ENCODE peak calls at places on chromosomes 3 and 15, in eight cellular contexts. One of them, this sample, is unnamed.

GRCh38 chr3:172140499-172141391 is 101.4 kb downstream of the FNDC3B start:
- DNase-seq in activated T-helper 2 cell treated with anti-CD3 and anti-CD28 coated beads, Interferon-gamma antibody, Interleukin-2, Interleukin-4, amounts not matched to agents 10 μg/mL and 5 μg/mL and 100 μg/mL, durations not matched to agents 14 hours and 24 hours and 36 hours: no peak
- DNase-seq in stimulated activated effector memory CD8-positive, alpha-beta T cell treated with anti-CD3 and anti-CD28 coated beads, Interleukin-12 subunit alpha, Interleukin-12 subunit beta, amount 100 ng/mL, for 72 hours: no peak
- DNase-seq in NCI-H510A treated with DMSO at 0.1 percent for 48 hours: no peak
- DNase-seq in PC-3: peak
- DNase-seq in GM23248: peak
- DNase-seq in stimulated activated naive CD8-positive, alpha-beta T cell treated with anti-CD3 and anti-CD28 coated beads, Interleukin-15, Interleukin-2, amounts not matched to agents 100 U/mL and 50 U/mL, for 24 hours: no peak
- DNase-seq in nephron progenitor cell: no peak
- DNase-seq in this sample: peak

GRCh38 chr3:95654567-95655362 is 1159.6 kb upstream of the EPHA6 start:
- DNase-seq in activated T-helper 2 cell treated with anti-CD3 and anti-CD28 coated beads, Interferon-gamma antibody, Interleukin-2, Interleukin-4, amounts not matched to agents 10 μg/mL and 5 μg/mL and 100 μg/mL, durations not matched to agents 14 hours and 24 hours and 36 hours: no peak
- DNase-seq in stimulated activated effector memory CD8-positive, alpha-beta T cell treated with anti-CD3 and anti-CD28 coated beads, Interleukin-12 subunit alpha, Interleukin-12 subunit beta, amount 100 ng/mL, for 72 hours: no peak
- DNase-seq in NCI-H510A treated with DMSO at 0.1 percent for 48 hours: peak
- DNase-seq in PC-3: no peak
- DNase-seq in GM23248: no peak
- DNase-seq in stimulated activated naive CD8-positive, alpha-beta T cell treated with anti-CD3 and anti-CD28 coated beads, Interleukin-15, Interleukin-2, amounts not matched to agents 100 U/mL and 50 U/mL, for 24 hours: no peak
- DNase-seq in nephron progenitor cell: no peak
- DNase-seq in this sample: peak

GRCh38 chr15:71752604-71753289 is 57.6 kb upstream of the NR2E3 start:
- DNase-seq in activated T-helper 2 cell treated with anti-CD3 and anti-CD28 coated beads, Interferon-gamma antibody, Interleukin-2, Interleukin-4, amounts not matched to agents 10 μg/mL and 5 μg/mL and 100 μg/mL, durations not matched to agents 14 hours and 24 hours and 36 hours: no peak
- DNase-seq in stimulated activated effector memory CD8-positive, alpha-beta T cell treated with anti-CD3 and anti-CD28 coated beads, Interleukin-12 subunit alpha, Interleukin-12 subunit beta, amount 100 ng/mL, for 72 hours: no peak
- DNase-seq in NCI-H510A treated with DMSO at 0.1 percent for 48 hours: peak
- DNase-seq in PC-3: peak
- DNase-seq in GM23248: peak
- DNase-seq in stimulated activated naive CD8-positive, alpha-beta T cell treated with anti-CD3 and anti-CD28 coated beads, Interleukin-15, Interleukin-2, amounts not matched to agents 100 U/mL and 50 U/mL, for 24 hours: no peak
- DNase-seq in nephron progenitor cell: peak
- DNase-seq in this sample: peak

GRCh38 chr3:46778101-46778500 is 60.4 kb upstream of the PRSS50 start:
- DNase-seq in activated T-helper 2 cell treated with anti-CD3 and anti-CD28 coated beads, Interferon-gamma antibody, Interleukin-2, Interleukin-4, amounts not matched to agents 10 μg/mL and 5 μg/mL and 100 μg/mL, durations not matched to agents 14 hours and 24 hours and 36 hours: no peak
- DNase-seq in stimulated activated effector memory CD8-positive, alpha-beta T cell treated with anti-CD3 and anti-CD28 coated beads, Interleukin-12 subunit alpha, Interleukin-12 subunit beta, amount 100 ng/mL, for 72 hours: no peak
- DNase-seq in NCI-H510A treated with DMSO at 0.1 percent for 48 hours: no peak
- DNase-seq in PC-3: no peak
- DNase-seq in GM23248: no peak
- DNase-seq in stimulated activated naive CD8-positive, alpha-beta T cell treated with anti-CD3 and anti-CD28 coated beads, Interleukin-15, Interleukin-2, amounts not matched to agents 100 U/mL and 50 U/mL, for 24 hours: no peak
- DNase-seq in nephron progenitor cell: no peak
- DNase-seq in this sample: no peak

GRCh38 chr3:196741401-196741761 is 1.7 kb downstream of the PAK2 start:
- DNase-seq in activated T-helper 2 cell treated with anti-CD3 and anti-CD28 coated beads, Interferon-gamma antibody, Interleukin-2, Interleukin-4, amounts not matched to agents 10 μg/mL and 5 μg/mL and 100 μg/mL, durations not matched to agents 14 hours and 24 hours and 36 hours: no peak
- DNase-seq in stimulated activated effector memory CD8-positive, alpha-beta T cell treated with anti-CD3 and anti-CD28 coated beads, Interleukin-12 subunit alpha, Interleukin-12 subunit beta, amount 100 ng/mL, for 72 hours: peak
- DNase-seq in NCI-H510A treated with DMSO at 0.1 percent for 48 hours: no peak
- DNase-seq in PC-3: peak
- DNase-seq in GM23248: no peak
- DNase-seq in stimulated activated naive CD8-positive, alpha-beta T cell treated with anti-CD3 and anti-CD28 coated beads, Interleukin-15, Interleukin-2, amounts not matched to agents 100 U/mL and 50 U/mL, for 24 hours: no peak
- DNase-seq in nephron progenitor cell: no peak
- DNase-seq in this sample: no peak

GRCh38 chr15:41544650-41545015 is 576 bp upstream of the RPAP1 start:
- DNase-seq in activated T-helper 2 cell treated with anti-CD3 and anti-CD28 coated beads, Interferon-gamma antibody, Interleukin-2, Interleukin-4, amounts not matched to agents 10 μg/mL and 5 μg/mL and 100 μg/mL, durations not matched to agents 14 hours and 24 hours and 36 hours: no peak
- DNase-seq in stimulated activated effector memory CD8-positive, alpha-beta T cell treated with anti-CD3 and anti-CD28 coated beads, Interleukin-12 subunit alpha, Interleukin-12 subunit beta, amount 100 ng/mL, for 72 hours: no peak
- DNase-seq in NCI-H510A treated with DMSO at 0.1 percent for 48 hours: no peak
- DNase-seq in PC-3: no peak
- DNase-seq in GM23248: peak
- DNase-seq in stimulated activated naive CD8-positive, alpha-beta T cell treated with anti-CD3 and anti-CD28 coated beads, Interleukin-15, Interleukin-2, amounts not matched to agents 100 U/mL and 50 U/mL, for 24 hours: no peak
- DNase-seq in nephron progenitor cell: no peak
- DNase-seq in this sample: no peak

GRCh38 chr15:71599404-71600225 is 210.7 kb upstream of the NR2E3 start:
- DNase-seq in activated T-helper 2 cell treated with anti-CD3 and anti-CD28 coated beads, Interferon-gamma antibody, Interleukin-2, Interleukin-4, amounts not matched to agents 10 μg/mL and 5 μg/mL and 100 μg/mL, durations not matched to agents 14 hours and 24 hours and 36 hours: no peak
- DNase-seq in stimulated activated effector memory CD8-positive, alpha-beta T cell treated with anti-CD3 and anti-CD28 coated beads, Interleukin-12 subunit alpha, Interleukin-12 subunit beta, amount 100 ng/mL, for 72 hours: no peak
- DNase-seq in NCI-H510A treated with DMSO at 0.1 percent for 48 hours: no peak
- DNase-seq in PC-3: no peak
- DNase-seq in GM23248: peak
- DNase-seq in stimulated activated naive CD8-positive, alpha-beta T cell treated with anti-CD3 and anti-CD28 coated beads, Interleukin-15, Interleukin-2, amounts not matched to agents 100 U/mL and 50 U/mL, for 24 hours: no peak
- DNase-seq in nephron progenitor cell: no peak
- DNase-seq in this sample: no peak

GRCh38 chr15:83516935-83517334 is 69.8 kb downstream of the SH3GL3 start:
- DNase-seq in activated T-helper 2 cell treated with anti-CD3 and anti-CD28 coated beads, Interferon-gamma antibody, Interleukin-2, Interleukin-4, amounts not matched to agents 10 μg/mL and 5 μg/mL and 100 μg/mL, durations not matched to agents 14 hours and 24 hours and 36 hours: no peak
- DNase-seq in stimulated activated effector memory CD8-positive, alpha-beta T cell treated with anti-CD3 and anti-CD28 coated beads, Interleukin-12 subunit alpha, Interleukin-12 subunit beta, amount 100 ng/mL, for 72 hours: no peak
- DNase-seq in NCI-H510A treated with DMSO at 0.1 percent for 48 hours: no peak
- DNase-seq in PC-3: peak
- DNase-seq in GM23248: peak
- DNase-seq in stimulated activated naive CD8-positive, alpha-beta T cell treated with anti-CD3 and anti-CD28 coated beads, Interleukin-15, Interleukin-2, amounts not matched to agents 100 U/mL and 50 U/mL, for 24 hours: no peak
- DNase-seq in nephron progenitor cell: no peak
- DNase-seq in this sample: peak

GRCh38 chr3:112308151-112308911 is 14.3 kb upstream of the SLC9C1 start:
- DNase-seq in activated T-helper 2 cell treated with anti-CD3 and anti-CD28 coated beads, Interferon-gamma antibody, Interleukin-2, Interleukin-4, amounts not matched to agents 10 μg/mL and 5 μg/mL and 100 μg/mL, durations not matched to agents 14 hours and 24 hours and 36 hours: no peak
- DNase-seq in stimulated activated effector memory CD8-positive, alpha-beta T cell treated with anti-CD3 and anti-CD28 coated beads, Interleukin-12 subunit alpha, Interleukin-12 subunit beta, amount 100 ng/mL, for 72 hours: no peak
- DNase-seq in NCI-H510A treated with DMSO at 0.1 percent for 48 hours: peak
- DNase-seq in PC-3: no peak
- DNase-seq in GM23248: peak
- DNase-seq in stimulated activated naive CD8-positive, alpha-beta T cell treated with anti-CD3 and anti-CD28 coated beads, Interleukin-15, Interleukin-2, amounts not matched to agents 100 U/mL and 50 U/mL, for 24 hours: no peak
- DNase-seq in nephron progenitor cell: peak
- DNase-seq in this sample: peak

GRCh38 chr15:56369234-56369633 is 4.0 kb downstream of the TEX9 start:
- DNase-seq in activated T-helper 2 cell treated with anti-CD3 and anti-CD28 coated beads, Interferon-gamma antibody, Interleukin-2, Interleukin-4, amounts not matched to agents 10 μg/mL and 5 μg/mL and 100 μg/mL, durations not matched to agents 14 hours and 24 hours and 36 hours: no peak
- DNase-seq in stimulated activated effector memory CD8-positive, alpha-beta T cell treated with anti-CD3 and anti-CD28 coated beads, Interleukin-12 subunit alpha, Interleukin-12 subunit beta, amount 100 ng/mL, for 72 hours: no peak
- DNase-seq in NCI-H510A treated with DMSO at 0.1 percent for 48 hours: no peak
- DNase-seq in PC-3: no peak
- DNase-seq in GM23248: no peak
- DNase-seq in stimulated activated naive CD8-positive, alpha-beta T cell treated with anti-CD3 and anti-CD28 coated beads, Interleukin-15, Interleukin-2, amounts not matched to agents 100 U/mL and 50 U/mL, for 24 hours: no peak
- DNase-seq in nephron progenitor cell: no peak
- DNase-seq in this sample: no peak

GRCh38 chr3:16290007-16290826 is 25.2 kb downstream of the OXNAD1 start:
- DNase-seq in activated T-helper 2 cell treated with anti-CD3 and anti-CD28 coated beads, Interferon-gamma antibody, Interleukin-2, Interleukin-4, amounts not matched to agents 10 μg/mL and 5 μg/mL and 100 μg/mL, durations not matched to agents 14 hours and 24 hours and 36 hours: no peak
- DNase-seq in stimulated activated effector memory CD8-positive, alpha-beta T cell treated with anti-CD3 and anti-CD28 coated beads, Interleukin-12 subunit alpha, Interleukin-12 subunit beta, amount 100 ng/mL, for 72 hours: no peak
- DNase-seq in NCI-H510A treated with DMSO at 0.1 percent for 48 hours: peak
- DNase-seq in PC-3: peak
- DNase-seq in GM23248: peak
- DNase-seq in stimulated activated naive CD8-positive, alpha-beta T cell treated with anti-CD3 and anti-CD28 coated beads, Interleukin-15, Interleukin-2, amounts not matched to agents 100 U/mL and 50 U/mL, for 24 hours: peak
- DNase-seq in nephron progenitor cell: peak
- DNase-seq in this sample: peak

GRCh38 chr3:99767341-99767740 is 50.3 kb upstream of the CMSS1 start:
- DNase-seq in activated T-helper 2 cell treated with anti-CD3 and anti-CD28 coated beads, Interferon-gamma antibody, Interleukin-2, Interleukin-4, amounts not matched to agents 10 μg/mL and 5 μg/mL and 100 μg/mL, durations not matched to agents 14 hours and 24 hours and 36 hours: no peak
- DNase-seq in stimulated activated effector memory CD8-positive, alpha-beta T cell treated with anti-CD3 and anti-CD28 coated beads, Interleukin-12 subunit alpha, Interleukin-12 subunit beta, amount 100 ng/mL, for 72 hours: no peak
- DNase-seq in NCI-H510A treated with DMSO at 0.1 percent for 48 hours: no peak
- DNase-seq in PC-3: no peak
- DNase-seq in GM23248: peak
- DNase-seq in stimulated activated naive CD8-positive, alpha-beta T cell treated with anti-CD3 and anti-CD28 coated beads, Interleukin-15, Interleukin-2, amounts not matched to agents 100 U/mL and 50 U/mL, for 24 hours: no peak
- DNase-seq in nephron progenitor cell: no peak
- DNase-seq in this sample: peak

GRCh38 chr3:60079076-60079475 is 1029.3 kb upstream of the CFAP20DC start:
- DNase-seq in activated T-helper 2 cell treated with anti-CD3 and anti-CD28 coated beads, Interferon-gamma antibody, Interleukin-2, Interleukin-4, amounts not matched to agents 10 μg/mL and 5 μg/mL and 100 μg/mL, durations not matched to agents 14 hours and 24 hours and 36 hours: peak
- DNase-seq in stimulated activated effector memory CD8-positive, alpha-beta T cell treated with anti-CD3 and anti-CD28 coated beads, Interleukin-12 subunit alpha, Interleukin-12 subunit beta, amount 100 ng/mL, for 72 hours: no peak
- DNase-seq in NCI-H510A treated with DMSO at 0.1 percent for 48 hours: no peak
- DNase-seq in PC-3: no peak
- DNase-seq in GM23248: no peak
- DNase-seq in stimulated activated naive CD8-positive, alpha-beta T cell treated with anti-CD3 and anti-CD28 coated beads, Interleukin-15, Interleukin-2, amounts not matched to agents 100 U/mL and 50 U/mL, for 24 hours: peak
- DNase-seq in nephron progenitor cell: no peak
- DNase-seq in this sample: no peak

GRCh38 chr3:186394566-186395217 is 32.7 kb upstream of the DGKG start:
- DNase-seq in activated T-helper 2 cell treated with anti-CD3 and anti-CD28 coated beads, Interferon-gamma antibody, Interleukin-2, Interleukin-4, amounts not matched to agents 10 μg/mL and 5 μg/mL and 100 μg/mL, durations not matched to agents 14 hours and 24 hours and 36 hours: no peak
- DNase-seq in stimulated activated effector memory CD8-positive, alpha-beta T cell treated with anti-CD3 and anti-CD28 coated beads, Interleukin-12 subunit alpha, Interleukin-12 subunit beta, amount 100 ng/mL, for 72 hours: no peak
- DNase-seq in NCI-H510A treated with DMSO at 0.1 percent for 48 hours: no peak
- DNase-seq in PC-3: no peak
- DNase-seq in GM23248: no peak
- DNase-seq in stimulated activated naive CD8-positive, alpha-beta T cell treated with anti-CD3 and anti-CD28 coated beads, Interleukin-15, Interleukin-2, amounts not matched to agents 100 U/mL and 50 U/mL, for 24 hours: no peak
- DNase-seq in nephron progenitor cell: no peak
- DNase-seq in this sample: no peak

GRCh38 chr3:78919021-78919755 is 848.6 kb downstream of the ROBO1 start:
- DNase-seq in activated T-helper 2 cell treated with anti-CD3 and anti-CD28 coated beads, Interferon-gamma antibody, Interleukin-2, Interleukin-4, amounts not matched to agents 10 μg/mL and 5 μg/mL and 100 μg/mL, durations not matched to agents 14 hours and 24 hours and 36 hours: no peak
- DNase-seq in stimulated activated effector memory CD8-positive, alpha-beta T cell treated with anti-CD3 and anti-CD28 coated beads, Interleukin-12 subunit alpha, Interleukin-12 subunit beta, amount 100 ng/mL, for 72 hours: no peak
- DNase-seq in NCI-H510A treated with DMSO at 0.1 percent for 48 hours: no peak
- DNase-seq in PC-3: no peak
- DNase-seq in GM23248: peak
- DNase-seq in stimulated activated naive CD8-positive, alpha-beta T cell treated with anti-CD3 and anti-CD28 coated beads, Interleukin-15, Interleukin-2, amounts not matched to agents 100 U/mL and 50 U/mL, for 24 hours: no peak
- DNase-seq in nephron progenitor cell: no peak
- DNase-seq in this sample: peak

GRCh38 chr3:175107231-175107630 is 248.1 kb downstream of the NAALADL2 start:
- DNase-seq in activated T-helper 2 cell treated with anti-CD3 and anti-CD28 coated beads, Interferon-gamma antibody, Interleukin-2, Interleukin-4, amounts not matched to agents 10 μg/mL and 5 μg/mL and 100 μg/mL, durations not matched to agents 14 hours and 24 hours and 36 hours: no peak
- DNase-seq in stimulated activated effector memory CD8-positive, alpha-beta T cell treated with anti-CD3 and anti-CD28 coated beads, Interleukin-12 subunit alpha, Interleukin-12 subunit beta, amount 100 ng/mL, for 72 hours: no peak
- DNase-seq in NCI-H510A treated with DMSO at 0.1 percent for 48 hours: no peak
- DNase-seq in PC-3: no peak
- DNase-seq in GM23248: no peak
- DNase-seq in stimulated activated naive CD8-positive, alpha-beta T cell treated with anti-CD3 and anti-CD28 coated beads, Interleukin-15, Interleukin-2, amounts not matched to agents 100 U/mL and 50 U/mL, for 24 hours: no peak
- DNase-seq in nephron progenitor cell: no peak
- DNase-seq in this sample: no peak

GRCh38 chr3:25444273-25444672 is 16.2 kb downstream of the RARB start:
- DNase-seq in activated T-helper 2 cell treated with anti-CD3 and anti-CD28 coated beads, Interferon-gamma antibody, Interleukin-2, Interleukin-4, amounts not matched to agents 10 μg/mL and 5 μg/mL and 100 μg/mL, durations not matched to agents 14 hours and 24 hours and 36 hours: no peak
- DNase-seq in stimulated activated effector memory CD8-positive, alpha-beta T cell treated with anti-CD3 and anti-CD28 coated beads, Interleukin-12 subunit alpha, Interleukin-12 subunit beta, amount 100 ng/mL, for 72 hours: no peak
- DNase-seq in NCI-H510A treated with DMSO at 0.1 percent for 48 hours: no peak
- DNase-seq in PC-3: no peak
- DNase-seq in GM23248: no peak
- DNase-seq in stimulated activated naive CD8-positive, alpha-beta T cell treated with anti-CD3 and anti-CD28 coated beads, Interleukin-15, Interleukin-2, amounts not matched to agents 100 U/mL and 50 U/mL, for 24 hours: no peak
- DNase-seq in nephron progenitor cell: no peak
- DNase-seq in this sample: no peak

GRCh38 chr3:30342319-30343060 is 263.9 kb upstream of the TGFBR2 start:
- DNase-seq in activated T-helper 2 cell treated with anti-CD3 and anti-CD28 coated beads, Interferon-gamma antibody, Interleukin-2, Interleukin-4, amounts not matched to agents 10 μg/mL and 5 μg/mL and 100 μg/mL, durations not matched to agents 14 hours and 24 hours and 36 hours: no peak
- DNase-seq in stimulated activated effector memory CD8-positive, alpha-beta T cell treated with anti-CD3 and anti-CD28 coated beads, Interleukin-12 subunit alpha, Interleukin-12 subunit beta, amount 100 ng/mL, for 72 hours: no peak
- DNase-seq in NCI-H510A treated with DMSO at 0.1 percent for 48 hours: no peak
- DNase-seq in PC-3: peak
- DNase-seq in GM23248: peak
- DNase-seq in stimulated activated naive CD8-positive, alpha-beta T cell treated with anti-CD3 and anti-CD28 coated beads, Interleukin-15, Interleukin-2, amounts not matched to agents 100 U/mL and 50 U/mL, for 24 hours: peak
- DNase-seq in nephron progenitor cell: no peak
- DNase-seq in this sample: peak

GRCh38 chr3:177597325-177598109 is 400.2 kb upstream of the TBL1XR1 start:
- DNase-seq in activated T-helper 2 cell treated with anti-CD3 and anti-CD28 coated beads, Interferon-gamma antibody, Interleukin-2, Interleukin-4, amounts not matched to agents 10 μg/mL and 5 μg/mL and 100 μg/mL, durations not matched to agents 14 hours and 24 hours and 36 hours: no peak
- DNase-seq in stimulated activated effector memory CD8-positive, alpha-beta T cell treated with anti-CD3 and anti-CD28 coated beads, Interleukin-12 subunit alpha, Interleukin-12 subunit beta, amount 100 ng/mL, for 72 hours: peak
- DNase-seq in NCI-H510A treated with DMSO at 0.1 percent for 48 hours: peak
- DNase-seq in PC-3: no peak
- DNase-seq in GM23248: peak
- DNase-seq in stimulated activated naive CD8-positive, alpha-beta T cell treated with anti-CD3 and anti-CD28 coated beads, Interleukin-15, Interleukin-2, amounts not matched to agents 100 U/mL and 50 U/mL, for 24 hours: peak
- DNase-seq in nephron progenitor cell: no peak
- DNase-seq in this sample: peak

GRCh38 chr3:183775781-183776180 is 49.6 kb downstream of the MAP6D1 start:
- DNase-seq in activated T-helper 2 cell treated with anti-CD3 and anti-CD28 coated beads, Interferon-gamma antibody, Interleukin-2, Interleukin-4, amounts not matched to agents 10 μg/mL and 5 μg/mL and 100 μg/mL, durations not matched to agents 14 hours and 24 hours and 36 hours: no peak
- DNase-seq in stimulated activated effector memory CD8-positive, alpha-beta T cell treated with anti-CD3 and anti-CD28 coated beads, Interleukin-12 subunit alpha, Interleukin-12 subunit beta, amount 100 ng/mL, for 72 hours: no peak
- DNase-seq in NCI-H510A treated with DMSO at 0.1 percent for 48 hours: no peak
- DNase-seq in PC-3: no peak
- DNase-seq in GM23248: peak
- DNase-seq in stimulated activated naive CD8-positive, alpha-beta T cell treated with anti-CD3 and anti-CD28 coated beads, Interleukin-15, Interleukin-2, amounts not matched to agents 100 U/mL and 50 U/mL, for 24 hours: no peak
- DNase-seq in nephron progenitor cell: no peak
- DNase-seq in this sample: no peak

GRCh38 chr3:141578197-141578596 is 91.4 kb downstream of the RASA2 start:
- DNase-seq in activated T-helper 2 cell treated with anti-CD3 and anti-CD28 coated beads, Interferon-gamma antibody, Interleukin-2, Interleukin-4, amounts not matched to agents 10 μg/mL and 5 μg/mL and 100 μg/mL, durations not matched to agents 14 hours and 24 hours and 36 hours: no peak
- DNase-seq in stimulated activated effector memory CD8-positive, alpha-beta T cell treated with anti-CD3 and anti-CD28 coated beads, Interleukin-12 subunit alpha, Interleukin-12 subunit beta, amount 100 ng/mL, for 72 hours: no peak
- DNase-seq in NCI-H510A treated with DMSO at 0.1 percent for 48 hours: no peak
- DNase-seq in PC-3: no peak
- DNase-seq in GM23248: peak
- DNase-seq in stimulated activated naive CD8-positive, alpha-beta T cell treated with anti-CD3 and anti-CD28 coated beads, Interleukin-15, Interleukin-2, amounts not matched to agents 100 U/mL and 50 U/mL, for 24 hours: no peak
- DNase-seq in nephron progenitor cell: no peak
- DNase-seq in this sample: no peak

GRCh38 chr3:155407331-155407730 is 113.8 kb upstream of the STRIT1 start:
- DNase-seq in activated T-helper 2 cell treated with anti-CD3 and anti-CD28 coated beads, Interferon-gamma antibody, Interleukin-2, Interleukin-4, amounts not matched to agents 10 μg/mL and 5 μg/mL and 100 μg/mL, durations not matched to agents 14 hours and 24 hours and 36 hours: no peak
- DNase-seq in stimulated activated effector memory CD8-positive, alpha-beta T cell treated with anti-CD3 and anti-CD28 coated beads, Interleukin-12 subunit alpha, Interleukin-12 subunit beta, amount 100 ng/mL, for 72 hours: no peak
- DNase-seq in NCI-H510A treated with DMSO at 0.1 percent for 48 hours: no peak
- DNase-seq in PC-3: peak
- DNase-seq in GM23248: peak
- DNase-seq in stimulated activated naive CD8-positive, alpha-beta T cell treated with anti-CD3 and anti-CD28 coated beads, Interleukin-15, Interleukin-2, amounts not matched to agents 100 U/mL and 50 U/mL, for 24 hours: no peak
- DNase-seq in nephron progenitor cell: no peak
- DNase-seq in this sample: no peak

GRCh38 chr3:170331143-170331542 is 26.4 kb upstream of the SKIL start:
- DNase-seq in activated T-helper 2 cell treated with anti-CD3 and anti-CD28 coated beads, Interferon-gamma antibody, Interleukin-2, Interleukin-4, amounts not matched to agents 10 μg/mL and 5 μg/mL and 100 μg/mL, durations not matched to agents 14 hours and 24 hours and 36 hours: no peak
- DNase-seq in stimulated activated effector memory CD8-positive, alpha-beta T cell treated with anti-CD3 and anti-CD28 coated beads, Interleukin-12 subunit alpha, Interleukin-12 subunit beta, amount 100 ng/mL, for 72 hours: no peak
- DNase-seq in NCI-H510A treated with DMSO at 0.1 percent for 48 hours: no peak
- DNase-seq in PC-3: peak
- DNase-seq in GM23248: no peak
- DNase-seq in stimulated activated naive CD8-positive, alpha-beta T cell treated with anti-CD3 and anti-CD28 coated beads, Interleukin-15, Interleukin-2, amounts not matched to agents 100 U/mL and 50 U/mL, for 24 hours: no peak
- DNase-seq in nephron progenitor cell: no peak
- DNase-seq in this sample: no peak

GRCh38 chr3:48798998-48799397 is 48.7 kb downstream of the PRKAR2A start:
- DNase-seq in activated T-helper 2 cell treated with anti-CD3 and anti-CD28 coated beads, Interferon-gamma antibody, Interleukin-2, Interleukin-4, amounts not matched to agents 10 μg/mL and 5 μg/mL and 100 μg/mL, durations not matched to agents 14 hours and 24 hours and 36 hours: no peak
- DNase-seq in stimulated activated effector memory CD8-positive, alpha-beta T cell treated with anti-CD3 and anti-CD28 coated beads, Interleukin-12 subunit alpha, Interleukin-12 subunit beta, amount 100 ng/mL, for 72 hours: no peak
- DNase-seq in NCI-H510A treated with DMSO at 0.1 percent for 48 hours: no peak
- DNase-seq in PC-3: peak
- DNase-seq in GM23248: no peak
- DNase-seq in stimulated activated naive CD8-positive, alpha-beta T cell treated with anti-CD3 and anti-CD28 coated beads, Interleukin-15, Interleukin-2, amounts not matched to agents 100 U/mL and 50 U/mL, for 24 hours: no peak
- DNase-seq in nephron progenitor cell: no peak
- DNase-seq in this sample: peak

GRCh38 chr15:70034141-70034540 is 63.6 kb downstream of the TLE3 start:
- DNase-seq in activated T-helper 2 cell treated with anti-CD3 and anti-CD28 coated beads, Interferon-gamma antibody, Interleukin-2, Interleukin-4, amounts not matched to agents 10 μg/mL and 5 μg/mL and 100 μg/mL, durations not matched to agents 14 hours and 24 hours and 36 hours: no peak
- DNase-seq in stimulated activated effector memory CD8-positive, alpha-beta T cell treated with anti-CD3 and anti-CD28 coated beads, Interleukin-12 subunit alpha, Interleukin-12 subunit beta, amount 100 ng/mL, for 72 hours: no peak
- DNase-seq in NCI-H510A treated with DMSO at 0.1 percent for 48 hours: no peak
- DNase-seq in PC-3: no peak
- DNase-seq in GM23248: no peak
- DNase-seq in stimulated activated naive CD8-positive, alpha-beta T cell treated with anti-CD3 and anti-CD28 coated beads, Interleukin-15, Interleukin-2, amounts not matched to agents 100 U/mL and 50 U/mL, for 24 hours: no peak
- DNase-seq in nephron progenitor cell: no peak
- DNase-seq in this sample: no peak